ENCODE peak calls at places on chromosome 4, in eight cellular contexts. Z, H, T, O, G, F, I and K are unnamed samples.

GRCh38 chr4:108160741-108161352 is 7.9 kb downstream of the LEF1 start:
- DNase-seq in Z (no peak), H (no peak), T (no peak), O (no peak), G (no peak), F (no peak), I (no peak), K (no peak)

GRCh38 chr4:1535926-1536578 is 129.8 kb upstream of the NKX1-1 start:
- DNase-seq in Z (no peak), H (no peak), T (no peak), O (no peak), G (no peak), F (peak), I (no peak), K (no peak)

GRCh38 chr4:188021548-188022249 is 26.1 kb downstream of the ZFP42 start:
- DNase-seq in Z (no peak), H (peak), T (no peak), O (no peak), G (no peak), F (no peak), I (no peak), K (no peak)

GRCh38 chr4:163107754-163108153 is 58.9 kb downstream of the NAF1 start:
- DNase-seq in Z (no peak), H (peak), T (no peak), O (no peak), G (peak), F (no peak), I (peak), K (no peak)

GRCh38 chr4:7291372-7292135 is 99.2 kb downstream of the SORCS2 start:
- DNase-seq in Z (no peak), H (peak), T (no peak), O (no peak), G (no peak), F (no peak), I (no peak), K (peak)

GRCh38 chr4:164012396-164013027 is 518.0 kb downstream of the TMA16 start:
- DNase-seq in Z (no peak), H (no peak), T (no peak), O (no peak), G (peak), F (peak), I (no peak), K (no peak)

GRCh38 chr4:151484396-151485102 is 75.6 kb downstream of the FHIP1A start:
- DNase-seq in Z (no peak), H (no peak), T (no peak), O (no peak), G (peak), F (no peak), I (no peak), K (no peak)

GRCh38 chr4:78014889-78015886 is 41.9 kb upstream of the FRAS1 start:
- DNase-seq in Z (no peak), H (no peak), T (no peak), O (no peak), G (no peak), F (no peak), I (no peak), K (no peak)

GRCh38 chr4:3766791-3767561 is 791 bp downstream of the ADRA2C start:
- DNase-seq in Z (no peak), H (peak), T (peak), O (no peak), G (no peak), F (peak), I (no peak), K (no peak)

GRCh38 chr4:139559692-139560091 is 3.7 kb upstream of the SETD7 start:
- DNase-seq in Z (no peak), H (no peak), T (no peak), O (no peak), G (no peak), F (no peak), I (no peak), K (no peak)

GRCh38 chr4:10299601-10300000 is 157.6 kb downstream of the ZNF518B start:
- DNase-seq in Z (no peak), H (no peak), T (no peak), O (no peak), G (no peak), F (no peak), I (no peak), K (no peak)

GRCh38 chr4:122364700-122365404 is 14.0 kb upstream of the ADAD1 start:
- DNase-seq in Z (no peak), H (peak), T (no peak), O (peak), G (no peak), F (peak), I (peak), K (no peak)

GRCh38 chr4:118918388-118918787 is 29.7 kb downstream of the SYNPO2 start:
- DNase-seq in Z (no peak), H (no peak), T (no peak), O (no peak), G (no peak), F (no peak), I (no peak), K (no peak)

GRCh38 chr4:8035371-8035780 is 95.7 kb upstream of the AFAP1 start:
- DNase-seq in Z (no peak), H (no peak), T (no peak), O (no peak), G (peak), F (no peak), I (no peak), K (no peak)

GRCh38 chr4:116358633-116359222 is 726.6 kb downstream of the TRAM1L1 start:
- DNase-seq in Z (no peak), H (peak), T (peak), O (no peak), G (peak), F (peak), I (peak), K (no peak)

GRCh38 chr4:76639292-76639691 is 204.3 kb downstream of the SHROOM3 start:
- DNase-seq in Z (no peak), H (no peak), T (no peak), O (no peak), G (no peak), F (no peak), I (peak), K (no peak)

GRCh38 chr4:173834151-173834550 is 304.1 kb upstream of the HAND2 start:
- DNase-seq in Z (no peak), H (no peak), T (no peak), O (no peak), G (no peak), F (no peak), I (no peak), K (no peak)

GRCh38 chr4:14168919-14169318 is 541.4 kb upstream of the BOD1L1 start:
- DNase-seq in Z (no peak), H (peak), T (peak), O (no peak), G (no peak), F (no peak), I (no peak), K (peak)

GRCh38 chr4:159048166-159048886 is 54.6 kb upstream of the RAPGEF2 start:
- DNase-seq in Z (no peak), H (peak), T (no peak), O (no peak), G (no peak), F (no peak), I (peak), K (peak)

GRCh38 chr4:47694322-47694721 is 143.5 kb downstream of the CORIN start:
- DNase-seq in Z (no peak), H (no peak), T (no peak), O (no peak), G (no peak), F (no peak), I (no peak), K (no peak)